ENCODE peak calls at places on chromosomes 2 and 18, in seven cellular contexts. One of them, this sample, is unnamed.

GRCh38 chr2:66569321-66569851 is 134.5 kb downstream of the MEIS1 start:
- DNase-seq in uterus: peak; percentile 40
- DNase-seq in effector memory CD4-positive, alpha-beta T cell: no peak
- DNase-seq in psoas muscle: no peak
- DNase-seq in dorsolateral prefrontal cortex: no peak
- DNase-seq in lung: no peak
- DNase-seq in transverse colon: no peak
- DNase-seq in this sample: no peak

GRCh38 chr18:35983818-35984217 is 11.3 kb downstream of the RMP24 start:
- DNase-seq in transverse colon: no peak
- DNase-seq in psoas muscle: no peak
- DNase-seq in uterus: no peak
- DNase-seq in dorsolateral prefrontal cortex: no peak
- DNase-seq in effector memory CD4-positive, alpha-beta T cell: no peak
- DNase-seq in lung: no peak
- DNase-seq in this sample: no peak

GRCh38 chr2:43152711-43153627 is 73.4 kb downstream of the ZFP36L2 start:
- DNase-seq in uterus: no peak
- DNase-seq in transverse colon: no peak
- DNase-seq in psoas muscle: no peak
- DNase-seq in effector memory CD4-positive, alpha-beta T cell: no peak
- DNase-seq in dorsolateral prefrontal cortex: no peak
- DNase-seq in lung: no peak
- DNase-seq in this sample: no peak

GRCh38 chr2:23376972-23377371 is 8.0 kb upstream of the KLHL29 start:
- DNase-seq in psoas muscle: no peak
- DNase-seq in dorsolateral prefrontal cortex: no peak
- DNase-seq in uterus: no peak
- DNase-seq in lung: no peak
- DNase-seq in transverse colon: no peak
- DNase-seq in effector memory CD4-positive, alpha-beta T cell: no peak
- DNase-seq in this sample: no peak

GRCh38 chr2:118856330-118856977 is 9.0 kb upstream of the EN1 start:
- DNase-seq in transverse colon: no peak
- DNase-seq in psoas muscle: no peak
- DNase-seq in uterus: no peak
- DNase-seq in lung: no peak
- DNase-seq in dorsolateral prefrontal cortex: no peak
- DNase-seq in effector memory CD4-positive, alpha-beta T cell: no peak
- DNase-seq in this sample: no peak

GRCh38 chr2:7510353-7510752 is 593.1 kb downstream of the RNF144A start:
- DNase-seq in effector memory CD4-positive, alpha-beta T cell: no peak
- DNase-seq in dorsolateral prefrontal cortex: no peak
- DNase-seq in lung: no peak
- DNase-seq in transverse colon: no peak
- DNase-seq in psoas muscle: no peak
- DNase-seq in uterus: no peak
- DNase-seq in this sample: no peak

GRCh38 chr2:61396005-61396404 is 74.9 kb downstream of the USP34 start:
- DNase-seq in uterus: no peak
- DNase-seq in psoas muscle: no peak
- DNase-seq in lung: no peak
- DNase-seq in transverse colon: no peak
- DNase-seq in dorsolateral prefrontal cortex: no peak
- DNase-seq in effector memory CD4-positive, alpha-beta T cell: no peak
- DNase-seq in this sample: no peak

GRCh38 chr2:149732001-149732685 is 144.6 kb upstream of the MMADHC start:
- DNase-seq in psoas muscle: no peak
- DNase-seq in uterus: no peak
- DNase-seq in lung: no peak
- DNase-seq in effector memory CD4-positive, alpha-beta T cell: no peak
- DNase-seq in dorsolateral prefrontal cortex: no peak
- DNase-seq in transverse colon: peak; percentile 36
- DNase-seq in this sample: no peak

GRCh38 chr18:77702686-77703085 is 453.0 kb downstream of the GALR1 start:
- DNase-seq in transverse colon: no peak
- DNase-seq in lung: no peak
- DNase-seq in dorsolateral prefrontal cortex: no peak
- DNase-seq in effector memory CD4-positive, alpha-beta T cell: no peak
- DNase-seq in psoas muscle: no peak
- DNase-seq in uterus: peak; percentile 21
- DNase-seq in this sample: no peak

GRCh38 chr2:61135510-61135909 is 26.5 kb upstream of the C2orf74 start:
- DNase-seq in uterus: no peak
- DNase-seq in effector memory CD4-positive, alpha-beta T cell: no peak
- DNase-seq in dorsolateral prefrontal cortex: no peak
- DNase-seq in psoas muscle: no peak
- DNase-seq in transverse colon: no peak
- DNase-seq in lung: no peak
- DNase-seq in this sample: no peak

GRCh38 chr18:51275712-51276473 is 78.4 kb upstream of the MEX3C start:
- DNase-seq in psoas muscle: peak; percentile 18
- DNase-seq in lung: no peak
- DNase-seq in effector memory CD4-positive, alpha-beta T cell: no peak
- DNase-seq in transverse colon: peak; percentile 20
- DNase-seq in uterus: no peak
- DNase-seq in dorsolateral prefrontal cortex: no peak
- DNase-seq in this sample: no peak

GRCh38 chr2:79547568-79547967 is 34.7 kb downstream of the CTNNA2 start:
- DNase-seq in uterus: no peak
- DNase-seq in transverse colon: no peak
- DNase-seq in lung: no peak
- DNase-seq in dorsolateral prefrontal cortex: no peak
- DNase-seq in effector memory CD4-positive, alpha-beta T cell: no peak
- DNase-seq in psoas muscle: no peak
- DNase-seq in this sample: no peak

GRCh38 chr2:207227062-207227748 is 61.5 kb upstream of the KLF7 start:
- DNase-seq in psoas muscle: peak; percentile 40
- DNase-seq in lung: no peak
- DNase-seq in effector memory CD4-positive, alpha-beta T cell: no peak
- DNase-seq in dorsolateral prefrontal cortex: peak; percentile 68
- DNase-seq in uterus: peak; percentile 40
- DNase-seq in transverse colon: peak; percentile 10
- DNase-seq in this sample: peak; percentile 76

GRCh38 chr2:94997981-94998920 is 27.3 kb upstream of the MAL start:
- DNase-seq in psoas muscle: no peak
- DNase-seq in effector memory CD4-positive, alpha-beta T cell: no peak
- DNase-seq in transverse colon: no peak
- DNase-seq in uterus: no peak
- DNase-seq in dorsolateral prefrontal cortex: peak; percentile 58
- DNase-seq in lung: peak; percentile 35
- DNase-seq in this sample: no peak

GRCh38 chr18:48126240-48126639 is 195.8 kb upstream of the SMAD2 start:
- DNase-seq in transverse colon: no peak
- DNase-seq in lung: no peak
- DNase-seq in effector memory CD4-positive, alpha-beta T cell: no peak
- DNase-seq in dorsolateral prefrontal cortex: no peak
- DNase-seq in psoas muscle: no peak
- DNase-seq in uterus: no peak
- DNase-seq in this sample: no peak

GRCh38 chr2:116490511-116491145 is 1323.9 kb upstream of the DDX18 start:
- DNase-seq in lung: no peak
- DNase-seq in dorsolateral prefrontal cortex: no peak
- DNase-seq in uterus: no peak
- DNase-seq in psoas muscle: no peak
- DNase-seq in effector memory CD4-positive, alpha-beta T cell: no peak
- DNase-seq in transverse colon: no peak
- DNase-seq in this sample: no peak

DNA sequence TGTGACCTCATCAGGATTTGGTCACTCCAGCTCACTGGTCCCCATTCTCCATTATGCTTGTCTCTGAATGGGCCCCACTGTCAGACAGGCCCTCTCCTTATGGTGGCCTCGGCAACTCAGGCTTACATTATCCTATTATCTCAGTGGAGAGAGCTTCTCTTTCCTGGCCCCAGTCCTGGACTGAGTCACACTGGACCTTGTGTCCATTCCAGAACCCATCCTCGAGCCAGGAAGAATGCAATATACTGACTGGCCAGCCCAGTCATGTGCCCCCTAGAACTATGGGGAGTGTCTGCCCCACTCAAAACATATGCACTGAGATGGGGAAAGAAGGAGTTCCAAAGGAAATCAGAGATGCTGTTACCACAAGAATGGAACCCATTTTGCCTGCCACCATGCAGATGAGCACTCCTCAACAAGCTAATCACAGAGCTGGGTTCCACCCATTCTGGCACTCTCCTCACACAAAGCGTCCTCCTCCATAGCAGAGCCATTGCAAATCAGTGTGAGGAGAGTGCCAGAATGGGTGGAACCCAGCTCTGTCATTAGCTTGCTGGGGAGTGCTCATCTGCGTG is 71.9 kb downstream of the CHRNA1 start:
- DNase-seq in effector memory CD4-positive, alpha-beta T cell: no peak
- DNase-seq in psoas muscle: no peak
- DNase-seq in dorsolateral prefrontal cortex: peak; percentile 73
- DNase-seq in lung: no peak
- DNase-seq in uterus: no peak
- DNase-seq in transverse colon: no peak
- DNase-seq in this sample: peak; percentile 20
- H3K27ac ChIP-seq in effector memory CD4-positive, alpha-beta T cell: no peak overlapping the region
- H3K27ac ChIP-seq in psoas muscle: no peak overlapping the region
- H3K27ac ChIP-seq in dorsolateral prefrontal cortex: no peak overlapping the region
- H3K27ac ChIP-seq in lung: no peak overlapping the region
- H3K27ac ChIP-seq in uterus: no peak overlapping the region
- H3K27ac ChIP-seq in transverse colon: no peak overlapping the region
- H3K27ac ChIP-seq in this sample: peak overlapping the region; percentile 7

GRCh38 chr2:48413676-48414075 is 116.3 kb upstream of the STON1 start:
- DNase-seq in lung: no peak
- DNase-seq in psoas muscle: no peak
- DNase-seq in uterus: no peak
- DNase-seq in transverse colon: no peak
- DNase-seq in effector memory CD4-positive, alpha-beta T cell: no peak
- DNase-seq in dorsolateral prefrontal cortex: no peak
- DNase-seq in this sample: no peak

GRCh38 chr2:48415765-48416515 is 114.0 kb upstream of the STON1 start:
- DNase-seq in dorsolateral prefrontal cortex: no peak
- DNase-seq in lung: no peak
- DNase-seq in transverse colon: no peak
- DNase-seq in effector memory CD4-positive, alpha-beta T cell: no peak
- DNase-seq in psoas muscle: no peak
- DNase-seq in uterus: no peak
- DNase-seq in this sample: no peak

GRCh38 chr2:48414196-48414595 is 115.8 kb upstream of the STON1 start:
- DNase-seq in psoas muscle: no peak
- DNase-seq in uterus: no peak
- DNase-seq in lung: no peak
- DNase-seq in effector memory CD4-positive, alpha-beta T cell: no peak
- DNase-seq in dorsolateral prefrontal cortex: no peak
- DNase-seq in transverse colon: no peak
- DNase-seq in this sample: no peak

GRCh38 chr2:48414640-48414979 is 115.3 kb upstream of the STON1 start:
- DNase-seq in transverse colon: no peak
- DNase-seq in lung: no peak
- DNase-seq in dorsolateral prefrontal cortex: no peak
- DNase-seq in uterus: no peak
- DNase-seq in psoas muscle: no peak
- DNase-seq in effector memory CD4-positive, alpha-beta T cell: no peak
- DNase-seq in this sample: no peak

DNA sequence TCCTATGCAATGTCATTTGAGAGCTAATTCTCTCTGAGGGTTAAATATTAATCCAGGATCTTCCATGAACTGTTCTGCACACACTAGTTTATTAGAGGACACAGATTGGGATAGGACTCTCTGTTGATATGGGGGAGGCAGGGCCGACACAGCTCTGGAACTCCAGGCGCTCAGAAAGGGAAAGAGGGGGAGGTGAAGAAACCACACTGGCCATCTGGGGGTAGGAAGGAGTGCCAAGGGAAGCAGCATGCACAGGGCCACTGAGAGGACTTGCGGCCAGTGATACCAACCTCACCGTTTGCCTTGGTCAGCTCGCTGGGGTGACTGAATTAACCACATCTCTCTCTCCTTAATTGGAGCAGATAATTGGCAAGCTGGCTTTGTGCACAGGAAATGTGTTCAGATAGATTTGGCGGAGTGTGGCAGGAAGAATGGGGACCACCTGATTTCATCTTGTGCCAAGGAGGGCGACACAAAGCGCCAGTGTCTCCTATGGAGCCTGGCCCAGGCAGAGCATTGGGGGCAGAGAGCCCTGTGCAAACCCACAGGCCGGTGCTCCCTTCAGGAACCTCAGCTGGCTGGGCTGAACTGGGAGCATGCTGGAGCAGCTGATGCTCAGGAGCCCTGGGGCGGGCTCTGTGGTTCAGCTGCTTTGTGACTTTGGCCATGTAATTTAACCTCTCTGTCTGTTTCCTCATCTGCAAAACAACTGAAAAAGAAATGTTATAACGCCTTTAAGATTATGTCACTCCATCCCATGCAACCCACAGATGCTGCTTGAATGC is 114.8 kb upstream of the STON1 start:
- DNase-seq in uterus: no peak
- DNase-seq in dorsolateral prefrontal cortex: peak; percentile 82
- DNase-seq in lung: no peak
- DNase-seq in transverse colon: no peak
- DNase-seq in psoas muscle: no peak
- DNase-seq in effector memory CD4-positive, alpha-beta T cell: no peak
- DNase-seq in this sample: peak; percentile 72
- H3K27ac ChIP-seq in uterus: no peak overlapping the region
- H3K27ac ChIP-seq in dorsolateral prefrontal cortex: peak overlapping the region; percentile 89
- H3K27ac ChIP-seq in lung: peak overlapping the region; percentile 66
- H3K27ac ChIP-seq in transverse colon: no peak overlapping the region
- H3K27ac ChIP-seq in psoas muscle: no peak overlapping the region
- H3K27ac ChIP-seq in effector memory CD4-positive, alpha-beta T cell: no peak overlapping the region
- H3K27ac ChIP-seq in this sample: peak overlapping the region; percentile 56

DNA sequence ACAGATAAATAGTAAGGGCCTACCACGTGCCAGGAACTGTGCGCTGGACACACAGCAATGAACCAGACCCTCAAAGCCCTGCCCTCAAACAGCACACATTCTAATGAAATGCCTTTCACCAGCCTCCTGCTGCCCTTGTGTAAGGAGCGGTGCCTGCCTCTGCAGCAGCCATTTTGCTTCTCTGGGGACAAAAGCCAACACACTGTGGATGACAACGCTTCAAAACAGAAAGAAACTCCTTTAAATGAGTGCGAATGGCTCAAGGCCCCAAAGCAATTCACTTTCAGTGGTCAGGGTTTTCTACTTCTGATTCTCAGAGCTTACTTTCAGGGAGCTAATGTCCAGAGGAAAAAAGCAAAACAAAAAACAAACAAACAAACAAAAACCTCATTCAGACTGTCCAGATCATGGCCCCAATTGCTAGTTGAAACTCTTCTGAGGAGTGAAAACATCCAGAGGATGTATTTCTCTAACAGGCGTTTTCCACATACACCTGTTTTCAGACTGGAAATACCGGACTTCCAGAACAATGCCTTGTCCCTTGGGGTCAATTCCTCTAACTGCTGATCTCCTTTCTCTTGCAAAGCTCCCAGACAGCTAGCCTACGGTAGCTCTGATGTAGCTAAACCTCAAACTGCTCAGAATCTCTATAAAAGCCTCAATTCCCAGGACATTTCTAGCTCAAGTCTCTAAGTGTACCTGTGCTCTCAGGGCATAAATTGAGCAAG is 323.3 kb upstream of the ZNF521 start:
- DNase-seq in transverse colon: no peak
- DNase-seq in dorsolateral prefrontal cortex: no peak
- DNase-seq in uterus: no peak
- DNase-seq in psoas muscle: no peak
- DNase-seq in lung: no peak
- DNase-seq in effector memory CD4-positive, alpha-beta T cell: no peak
- DNase-seq in this sample: no peak
- H3K27ac ChIP-seq in transverse colon: no peak overlapping the region
- H3K27ac ChIP-seq in dorsolateral prefrontal cortex: no peak overlapping the region
- H3K27ac ChIP-seq in uterus: no peak overlapping the region
- H3K27ac ChIP-seq in psoas muscle: no peak overlapping the region
- H3K27ac ChIP-seq in lung: no peak overlapping the region
- H3K27ac ChIP-seq in effector memory CD4-positive, alpha-beta T cell: no peak overlapping the region
- H3K27ac ChIP-seq in this sample: no peak overlapping the region

GRCh38 chr2:120771111-120771555 is 35.5 kb downstream of the GLI2 start:
- DNase-seq in effector memory CD4-positive, alpha-beta T cell: no peak
- DNase-seq in uterus: peak; percentile 27
- DNase-seq in psoas muscle: peak; percentile 32
- DNase-seq in lung: no peak
- DNase-seq in transverse colon: no peak
- DNase-seq in dorsolateral prefrontal cortex: no peak
- DNase-seq in this sample: no peak
- H3K27ac ChIP-seq in effector memory CD4-positive, alpha-beta T cell: no peak overlapping the region
- H3K27ac ChIP-seq in uterus: peak overlapping the region; percentile 77
- H3K27ac ChIP-seq in psoas muscle: peak overlapping the region; percentile 3
- H3K27ac ChIP-seq in lung: no peak overlapping the region
- H3K27ac ChIP-seq in transverse colon: peak overlapping the region; percentile 59
- H3K27ac ChIP-seq in dorsolateral prefrontal cortex: no peak overlapping the region
- H3K27ac ChIP-seq in this sample: no peak overlapping the region